ENCODE peak calls at places on chromosomes 6 and 20, in four cellular contexts. J, P, F and Z are unnamed samples.

GRCh38 chr6:36607782-36608386 is 13.7 kb downstream of the SRSF3 start:
- DNase-seq in J (no peak), P (no peak), F (no peak), Z (peak)

GRCh38 chr6:146972526-146972925 is 231.7 kb upstream of the STXBP5 start:
- DNase-seq in J (no peak), P (no peak), F (no peak), Z (no peak)

GRCh38 chr6:5025911-5026819 is 22.3 kb upstream of the RPP40 start:
- DNase-seq in J (peak), P (no peak), F (peak), Z (peak)

GRCh38 chr6:37102299-37103168 is 67.4 kb upstream of the PIM1 start:
- DNase-seq in J (peak), P (peak), F (peak), Z (peak)

GRCh38 chr6:38272222-38272621 is 367.5 kb downstream of the BTBD9 start:
- DNase-seq in J (no peak), P (no peak), F (no peak), Z (no peak)

GRCh38 chr20:8756410-8756809 is 312.5 kb upstream of the PLCB4 start:
- DNase-seq in J (peak), P (no peak), F (no peak), Z (peak)

GRCh38 chr20:9884666-9885065 is 45.8 kb upstream of the PAK5 start:
- DNase-seq in J (peak), P (no peak), F (no peak), Z (peak)

GRCh38 chr6:116139917-116140316 is 14.0 kb upstream of the COL10A1 start:
- DNase-seq in J (peak), P (no peak), F (no peak), Z (peak)

GRCh38 chr6:3856576-3856975 is 7.4 kb downstream of the FAM50B start:
- DNase-seq in J (no peak), P (no peak), F (no peak), Z (no peak)

GRCh38 chr6:52013035-52013434 is 74.4 kb downstream of the PKHD1 start:
- DNase-seq in J (no peak), P (no peak), F (peak), Z (peak)

GRCh38 chr6:38570750-38571149 is 69.0 kb downstream of the BTBD9 start:
- DNase-seq in J (peak), P (no peak), F (no peak), Z (peak)

GRCh38 chr6:24394777-24395437 is 7.8 kb upstream of the MRS2 start:
- DNase-seq in J (no peak), P (no peak), F (no peak), Z (peak)

GRCh38 chr20:62627901-62628612 is 14.2 kb upstream of the SLCO4A1 start:
- DNase-seq in J (no peak), P (no peak), F (no peak), Z (peak)

GRCh38 chr6:161439093-161439492 is 165.2 kb upstream of the AGPAT4 start:
- DNase-seq in J (no peak), P (no peak), F (peak), Z (peak)

GRCh38 chr20:1302578-1303541 is 26.1 kb downstream of the SDCBP2 start:
- DNase-seq in J (no peak), P (no peak), F (no peak), Z (no peak)

GRCh38 chr20:54415967-54416366 is 59.4 kb upstream of the DOK5 start:
- DNase-seq in J (no peak), P (no peak), F (no peak), Z (no peak)